ENCODE peak calls at places on chromosomes 6 and 20, in eight cellular contexts. X is foreskin fibroblast, A is astrocyte of the spinal cord, P is fibroblast of mammary gland, N is WTC11, R is endothelial cell, M is GM10248, B is HepG2. W is an unnamed sample.
A peak's percentile ranks its signal among the peaks of the same experiment; 100 is the strongest.

GRCh38 chr6:88780714-88781389 is 182.6 kb downstream of the RNGTT start:
- DNase-seq in X (peak; percentile 79), A (peak; percentile 67), P (peak; percentile 74), N (peak; percentile 29), R (peak; percentile 62), M (peak; percentile 22), B (peak; percentile 60), W (peak; percentile 11)

GRCh38 chr6:156868385-156868784 is 91.2 kb downstream of the ARID1B start:
- DNase-seq in X (no peak), A (no peak), P (no peak), N (no peak), R (no peak), M (no peak), B (no peak), W (no peak)

GRCh38 chr20:32017711-32018251 is 7.5 kb downstream of the CCM2L start:
- DNase-seq in X (no peak), A (no peak), P (no peak), N (peak; percentile 93), R (no peak), M (peak; percentile 55), B (peak; percentile 69), W (peak; percentile 79)

GRCh38 chr6:7691675-7692452 is 34.0 kb upstream of the BMP6 start:
- DNase-seq in X (peak; percentile 61), A (peak; percentile 61), P (peak; percentile 77), N (no peak), R (no peak), M (no peak), B (peak; percentile 78), W (no peak)

GRCh38 chr6:147509900-147510299 is 1.4 kb downstream of the SAMD5 start:
- DNase-seq in X (no peak), A (no peak), P (no peak), N (no peak), R (no peak), M (no peak), B (peak; percentile 7), W (no peak)

GRCh38 chr6:105163186-105163585 is 16.6 kb downstream of the POPDC3 start:
- DNase-seq in X (no peak), A (no peak), P (no peak), N (no peak), R (no peak), M (no peak), B (no peak), W (no peak)

GRCh38 chr6:139051396-139052070 is 23.0 kb downstream of the ABRACL start:
- DNase-seq in X (no peak), A (no peak), P (no peak), N (no peak), R (no peak), M (no peak), B (no peak), W (no peak)

GRCh38 chr6:135568366-135568765 is 70.8 kb upstream of the AHI1 start:
- DNase-seq in X (peak; percentile 77), A (peak; percentile 91), P (peak; percentile 88), N (no peak), R (no peak), M (peak; percentile 15), B (no peak), W (no peak)

GRCh38 chr6:43896474-43896873 is 126.5 kb downstream of the VEGFA start:
- DNase-seq in X (no peak), A (no peak), P (peak; percentile 8), N (no peak), R (no peak), M (no peak), B (no peak), W (no peak)

GRCh38 chr6:43910638-43911353 is 140.8 kb downstream of the VEGFA start:
- DNase-seq in X (peak; percentile 89), A (peak; percentile 66), P (peak; percentile 65), N (no peak), R (no peak), M (no peak), B (no peak), W (no peak)

GRCh38 chr20:4052554-4052953 is 37.2 kb upstream of the RNF24 start:
- DNase-seq in X (no peak), A (no peak), P (peak; percentile 33), N (no peak), R (no peak), M (no peak), B (no peak), W (no peak)

GRCh38 chr20:54335299-54335698 is 127.4 kb downstream of the PFDN4 start:
- DNase-seq in X (no peak), A (no peak), P (peak; percentile 25), N (no peak), R (no peak), M (no peak), B (no peak), W (no peak)

GRCh38 chr6:15326072-15326614 is 80.3 kb downstream of the JARID2 start:
- DNase-seq in X (no peak), A (no peak), P (no peak), N (no peak), R (no peak), M (no peak), B (no peak), W (no peak)

GRCh38 chr6:81820422-81820821 is 67.9 kb upstream of the TENT5A start:
- DNase-seq in X (no peak), A (no peak), P (no peak), N (no peak), R (no peak), M (no peak), B (no peak), W (no peak)

GRCh38 chr6:36120539-36120938 is 9.8 kb upstream of the MAPK13 start:
- DNase-seq in X (no peak), A (no peak), P (no peak), N (no peak), R (no peak), M (no peak), B (no peak), W (no peak)

GRCh38 chr6:128208078-128208477 is 307.2 kb upstream of the THEMIS start:
- DNase-seq in X (peak; percentile 38), A (peak; percentile 44), P (peak; percentile 12), N (no peak), R (no peak), M (no peak), B (peak; percentile 82), W (no peak)

GRCh38 chr6:144377586-144377985 is 92.5 kb downstream of the UTRN start:
- DNase-seq in X (peak; percentile 75), A (peak; percentile 81), P (peak; percentile 85), N (no peak), R (no peak), M (no peak), B (no peak), W (no peak)

GRCh38 chr6:30937265-30937664 is 3.5 kb upstream of the MUCL3 start:
- DNase-seq in X (no peak), A (no peak), P (no peak), N (no peak), R (no peak), M (no peak), B (no peak), W (no peak)
- TF ChIP-seq CTCF in X (no peak), A (no peak), P (no peak), N (no peak), R (no peak), M (no peak), B (no peak), W (no peak)

GRCh38 chr6:26464014-26464413 is 6.3 kb downstream of the BTN2A1 start:
- DNase-seq in X (no peak), A (no peak), P (no peak), N (no peak), R (no peak), M (no peak), B (no peak), W (no peak)

GRCh38 chr6:26468829-26469228 is 11.1 kb downstream of the BTN2A1 start:
- DNase-seq in X (no peak), A (no peak), P (no peak), N (no peak), R (no peak), M (no peak), B (no peak), W (no peak)

GRCh38 chr6:26465776-26466175 is 8.0 kb downstream of the BTN2A1 start:
- DNase-seq in X (no peak), A (no peak), P (no peak), N (no peak), R (no peak), M (no peak), B (no peak), W (no peak)

GRCh38 chr6:26459023-26459810 is 1.5 kb downstream of the BTN2A1 start:
- DNase-seq in X (no peak), A (no peak), P (no peak), N (no peak), R (no peak), M (no peak), B (no peak), W (no peak)

GRCh38 chr6:26464416-26465131 is 6.8 kb downstream of the BTN2A1 start:
- DNase-seq in X (peak; percentile 7), A (no peak), P (no peak), N (no peak), R (no peak), M (no peak), B (no peak), W (no peak)
- TF ChIP-seq CTCF in X (no peak), A (no peak), P (no peak), N (no peak), R (no peak), M (no peak), B (peak; percentile 9), W (no peak)

DNA sequence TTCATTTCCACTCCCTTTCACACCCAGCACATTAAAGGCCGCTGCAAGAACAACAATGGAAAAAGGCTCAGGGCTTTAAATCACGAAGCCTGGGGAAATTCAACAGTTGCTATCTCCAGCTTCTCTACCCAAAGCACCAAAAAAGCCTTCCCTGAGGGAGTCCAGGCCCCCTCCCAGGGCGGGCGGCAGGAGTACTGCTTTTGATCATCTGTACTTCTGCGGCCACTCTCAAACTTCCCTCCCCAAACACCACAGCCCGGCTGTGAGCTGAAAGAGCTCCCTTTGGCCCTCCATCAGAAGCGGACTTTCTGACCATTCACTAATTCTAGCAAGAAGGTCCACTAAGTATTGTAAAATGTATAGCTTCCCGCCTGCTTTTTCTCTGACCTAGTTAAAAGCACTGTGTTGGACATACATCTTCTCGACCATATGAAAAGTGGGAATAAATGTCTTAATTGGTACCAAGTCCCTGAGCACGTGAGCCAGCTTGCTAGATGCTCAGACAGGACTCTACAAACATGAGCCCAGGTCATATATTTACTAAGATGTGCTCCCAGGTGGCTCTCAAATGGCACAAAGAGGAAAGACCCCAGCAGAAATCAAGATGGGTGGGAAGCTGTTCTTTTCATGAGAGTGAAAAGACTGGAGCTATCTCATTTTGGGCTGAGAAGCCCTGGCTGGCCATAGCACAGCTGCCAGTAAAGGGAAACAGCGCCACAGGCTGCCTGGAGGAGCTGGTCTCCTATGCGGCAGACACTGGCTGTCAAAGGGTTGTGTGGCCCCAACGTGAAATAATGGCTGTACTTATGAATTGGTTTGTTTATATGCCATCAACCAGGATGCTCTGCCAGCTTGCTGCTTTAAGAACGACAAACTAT is 58.6 kb downstream of the GFOD1 start:
- DNase-seq in X (no peak), A (no peak), P (no peak), N (peak; percentile 29), R (no peak), M (peak; percentile 53), B (no peak), W (no peak)
- TF ChIP-seq CTCF in X (no peak), A (no peak), P (no peak), N (no peak), R (no peak), M (peak; percentile 66), B (peak; percentile 31), W (no peak)

DNA sequence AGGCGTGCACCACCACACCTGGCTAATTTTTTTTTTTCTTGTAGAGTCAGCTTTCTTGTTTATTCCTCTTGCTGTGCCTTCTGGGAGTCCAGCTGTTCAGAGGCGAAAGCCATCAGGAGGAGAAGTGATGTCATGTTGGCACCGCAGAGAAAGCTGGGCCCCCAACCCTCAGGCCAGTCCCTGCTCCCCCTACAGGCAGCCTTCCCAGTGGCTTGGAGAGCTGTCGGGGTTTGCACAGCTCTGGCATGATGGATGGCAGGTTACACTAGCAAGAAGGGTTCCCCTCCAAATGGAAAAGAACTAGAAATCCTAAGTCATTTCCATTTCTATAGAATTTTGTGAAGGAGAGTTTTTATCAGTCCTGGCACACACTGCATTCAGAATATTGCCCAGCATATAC is 72.6 kb downstream of the C6orf52 start:
- DNase-seq in X (no peak), A (no peak), P (no peak), N (peak; percentile 28), R (no peak), M (no peak), B (no peak), W (no peak)
- TF ChIP-seq CTCF in X (no peak), A (no peak), P (no peak), N (no peak), R (no peak), M (no peak), B (no peak), W (no peak)